ENCODE peak calls at places on chromosomes 11 and 22, in five cellular contexts. P is right atrium auricular region, T is sigmoid colon, S is H9, X is astrocyte of the cerebellum. A is an unnamed sample.
A peak's percentile ranks its signal among the peaks of the same experiment; 100 is the strongest.

GRCh38 chr11:26960265-26960664 is 33.6 kb upstream of the FIBIN start:
- DNase-seq in T (no peak), P (no peak), S (no peak), X (no peak), A (no peak)

GRCh38 chr11:67507242-67507890 is 596 bp downstream of the CDK2AP2 start:
- DNase-seq in X (peak; percentile 29), P (peak; percentile 84), T (peak; percentile 88), S (peak; percentile 88), A (no peak)

GRCh38 chr11:119993732-119994131 is 144.2 kb downstream of the TRIM29 start:
- DNase-seq in T (no peak), X (no peak), S (no peak), P (no peak), A (no peak)

GRCh38 chr11:39990413-39990812 is 1469.0 kb downstream of the LRRC4C start:
- DNase-seq in X (no peak), T (no peak), P (no peak), S (no peak), A (no peak)

GRCh38 chr11:103433380-103433779 is 324.2 kb downstream of the DYNC2H1 start:
- DNase-seq in T (no peak), X (peak; percentile 43), P (no peak), S (no peak), A (no peak)

GRCh38 chr11:63829823-63830489 is 9.0 kb upstream of the MARK2 start:
- DNase-seq in P (no peak), T (no peak), X (no peak), S (peak; percentile 69), A (peak; percentile 39)

GRCh38 chr11:131218542-131218941 is 151.9 kb upstream of the NTM start:
- DNase-seq in X (no peak), T (no peak), P (no peak), S (no peak), A (no peak)

GRCh38 chr22:42361523-42361922 is 70.7 kb downstream of the NFAM1 start:
- DNase-seq in P (no peak), T (no peak), S (no peak), X (no peak), A (no peak)

GRCh38 chr22:49660321-49660720 is 167.4 kb downstream of the BRD1 start:
- DNase-seq in T (peak; percentile 52), P (no peak), X (no peak), S (peak; percentile 21), A (no peak)

GRCh38 chr11:126898802-126899201 is 101.8 kb downstream of the KIRREL3 start:
- DNase-seq in S (no peak), P (no peak), X (no peak), T (no peak), A (no peak)

GRCh38 chr11:119206512-119207299 is 567 bp downstream of the CBL start:
- DNase-seq in T (peak; percentile 77), P (no peak), X (no peak), S (peak; percentile 62), A (peak; percentile 81)

GRCh38 chr22:38873469-38874411 is 1.7 kb upstream of the CBX6 start:
- DNase-seq in P (peak; percentile 56), T (peak; percentile 53), X (no peak), S (no peak), A (no peak)

GRCh38 chr11:128914216-128915147 is 23.3 kb downstream of the KCNJ5 start:
- DNase-seq in T (no peak), S (no peak), P (no peak), X (no peak), A (no peak)

GRCh38 chr11:534592-535518 is 521 bp downstream of the HRAS start:
- DNase-seq in P (no peak), X (no peak), S (peak; percentile 37), T (no peak), A (no peak)

GRCh38 chr11:71581826-71582225 is 849 bp downstream of the KRTAP5-11 start:
- DNase-seq in P (no peak), S (no peak), X (no peak), T (no peak), A (no peak)

GRCh38 chr11:23769214-23769613 is 727.6 kb upstream of the LUZP2 start:
- DNase-seq in S (no peak), P (no peak), T (no peak), X (no peak), A (no peak)

GRCh38 chr11:119339581-119340334 is 925 bp downstream of the C1QTNF5 start:
- DNase-seq in P (no peak), X (no peak), T (peak; percentile 88), S (peak; percentile 83), A (peak; percentile 89)

GRCh38 chr22:25668437-25668836 is 73.6 kb upstream of the MYO18B start:
- DNase-seq in P (no peak), T (no peak), X (peak; percentile 79), S (no peak), A (no peak)

GRCh38 chr11:36304349-36304748 is 8.3 kb downstream of the PRR5L start:
- DNase-seq in S (no peak), P (no peak), T (no peak), X (no peak), A (no peak)

GRCh38 chr22:31139866-31140716 is at the start of gene PLA2G3:
- DNase-seq in S (peak; percentile 99), T (no peak), P (no peak), X (peak; percentile 16), A (peak; percentile 86)

GRCh38 chr22:47296405-47297260 is 534.2 kb downstream of the TBC1D22A start:
- DNase-seq in X (no peak), T (no peak), P (peak; percentile 52), S (no peak), A (no peak)

GRCh38 chr11:100663583-100663982 is 23.5 kb upstream of the ARHGAP42 start:
- DNase-seq in S (no peak), P (no peak), X (no peak), T (no peak), A (no peak)

GRCh38 chr11:8310743-8311298 is 47.1 kb upstream of the LMO1 start:
- DNase-seq in T (peak; percentile 39), S (no peak), P (no peak), X (no peak), A (no peak)

GRCh38 chr11:32893947-32894827 is 1.6 kb downstream of the QSER1 start:
- DNase-seq in P (peak; percentile 61), S (peak; percentile 62), X (peak; percentile 74), T (no peak), A (peak; percentile 14)

GRCh38 chr11:65134952-65135632 is 773 bp upstream of the SYVN1 start:
- DNase-seq in S (peak; percentile 97), P (peak; percentile 94), X (peak; percentile 94), T (peak; percentile 98), A (peak; percentile 82)

GRCh38 chr11:132770802-132771545 is 761.3 kb downstream of the OPCML start:
- DNase-seq in X (peak; percentile 65), P (no peak), T (no peak), S (no peak), A (no peak)

GRCh38 chr11:10498022-10498400 is 42.9 kb downstream of the AMPD3 start:
- DNase-seq in T (peak; percentile 53), P (peak; percentile 46), S (peak; percentile 23), X (no peak), A (no peak)

GRCh38 chr11:134557571-134558257 is 145.7 kb upstream of the B3GAT1 start:
- DNase-seq in S (no peak), P (no peak), T (no peak), X (no peak), A (no peak)

GRCh38 chr11:121499405-121499804 is 46.6 kb upstream of the SORL1-AS1 start:
- DNase-seq in S (no peak), T (no peak), P (no peak), X (no peak), A (no peak)

GRCh38 chr11:121489823-121490222 is 37.1 kb upstream of the SORL1-AS1 start:
- DNase-seq in S (no peak), X (no peak), P (peak; percentile 26), T (no peak), A (no peak)

GRCh38 chr11:121497176-121497995 is 44.6 kb upstream of the SORL1-AS1 start:
- DNase-seq in X (no peak), T (no peak), P (no peak), S (no peak), A (no peak)

GRCh38 chr11:121500275-121500674 is 47.5 kb upstream of the SORL1-AS1 start:
- DNase-seq in S (no peak), T (no peak), X (no peak), P (no peak), A (no peak)

GRCh38 chr11:121494355-121495099 is 41.8 kb upstream of the SORL1-AS1 start:
- DNase-seq in S (no peak), T (no peak), X (no peak), P (peak; percentile 5), A (no peak)
- TF ChIP-seq CTCF in S (no peak), T (no peak), X (no peak), P (no peak), A (no peak)

GRCh38 chr11:114604179-114604813 is 8.7 kb upstream of the NXPE4 start:
- DNase-seq in X (no peak), P (no peak), T (no peak), S (no peak), A (no peak)

GRCh38 chr11:114604886-114605285 is 9.3 kb upstream of the NXPE4 start:
- DNase-seq in P (no peak), X (no peak), S (no peak), T (no peak), A (no peak)

GRCh38 chr11:114605370-114605769 is 9.8 kb upstream of the NXPE4 start:
- DNase-seq in P (no peak), T (no peak), S (no peak), X (no peak), A (no peak)

GRCh38 chr11:114607753-114608459 is 12.3 kb upstream of the NXPE4 start:
- DNase-seq in P (no peak), S (no peak), T (no peak), X (no peak), A (no peak)

GRCh38 chr11:114606003-114606801 is 10.6 kb upstream of the NXPE4 start:
- DNase-seq in X (no peak), S (no peak), T (no peak), P (no peak), A (no peak)
- TF ChIP-seq CTCF in X (no peak), S (no peak), T (no peak), P (no peak), A (no peak)

GRCh38 chr11:57460017-57460755 is at the start of gene RTN4RL2:
- DNase-seq in T (no peak), P (no peak), S (peak; percentile 80), X (no peak), A (peak; percentile 74)
- TF ChIP-seq CTCF in T (no peak), P (no peak), S (peak; percentile 65), X (no peak), A (peak; percentile 45)

DNA sequence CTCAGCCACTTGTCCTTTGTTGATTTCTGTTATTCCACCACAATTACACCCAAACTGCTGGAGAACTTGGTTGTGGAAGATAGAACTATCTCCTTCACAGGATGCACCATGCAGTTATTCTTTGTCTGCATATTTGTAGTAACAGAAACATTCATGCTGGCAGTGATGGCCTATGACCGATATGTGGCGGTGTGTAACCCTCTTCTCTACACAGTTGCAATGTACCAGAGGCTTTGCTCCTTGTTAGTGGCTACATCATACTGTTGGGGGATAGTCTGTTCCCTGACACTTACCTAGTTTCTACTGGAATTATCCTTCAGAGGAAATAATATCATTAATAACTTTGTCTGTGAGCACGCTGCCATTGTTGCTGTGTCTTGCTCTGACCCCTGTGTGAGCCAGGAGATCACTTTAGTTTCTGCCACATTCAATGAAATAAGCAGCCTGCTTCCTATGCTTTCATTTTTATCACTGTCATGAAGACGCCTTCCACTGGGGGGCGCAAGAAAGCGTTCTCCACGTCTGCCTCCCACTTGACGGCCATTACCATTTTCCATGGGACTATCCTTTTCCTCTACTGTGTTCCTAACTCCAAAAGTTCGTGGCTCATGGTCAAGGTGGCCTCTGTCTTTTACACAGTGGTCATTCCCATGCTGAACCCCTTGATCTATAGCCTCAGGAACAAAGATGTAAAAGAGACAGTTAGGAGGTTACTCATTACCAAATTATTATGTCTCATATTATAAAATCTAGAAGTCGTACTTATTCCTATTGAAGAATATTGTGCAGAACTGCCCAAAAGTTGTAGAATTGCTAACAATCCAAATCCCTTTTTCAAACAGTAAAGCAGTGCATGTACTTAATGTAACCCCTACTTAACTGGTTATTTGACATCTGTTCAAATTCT is 53.2 kb downstream of the OR4C6 start:
- DNase-seq in P (no peak), X (no peak), S (no peak), T (no peak), A (no peak)
- TF ChIP-seq CTCF in P (no peak), X (no peak), S (peak; percentile 43), T (no peak), A (no peak)

A was measured in nephron progenitor cell.